ENCODE peak calls at places on chromosomes 4 and X, in ten cellular contexts. Z is epithelial cell of esophagus, X is neural crest cell, Y is adrenal gland, I is GM12878, O is nephron progenitor cell, G is choroid plexus epithelial cell, K is heart right ventricle, J is A549, C is astrocyte of the spinal cord. P is an unnamed sample.

GRCh38 chrX:114611018-114611619 is 27.2 kb downstream of the HTR2C start:
- DNase-seq in Z (peak), X (peak), Y (peak), I (no peak), O (peak), G (peak), K (peak), J (peak), C (peak), P (peak)

GRCh38 chr4:67934628-67935027 is 28.7 kb downstream of the TMPRSS11A start:
- DNase-seq in Z (peak), X (no peak), Y (no peak), I (no peak), O (no peak), G (no peak), K (no peak), J (no peak), C (no peak), P (no peak)

GRCh38 chrX:134023851-134024281 is 38.5 kb upstream of the GPC3 start:
- DNase-seq in Z (no peak), X (no peak), Y (no peak), I (no peak), O (no peak), G (no peak), K (no peak), J (no peak), C (no peak), P (no peak)

GRCh38 chr4:143286733-143287570 is 49.7 kb upstream of the GAB1 start:
- DNase-seq in Z (peak), X (no peak), Y (no peak), I (no peak), O (no peak), G (peak), K (peak), J (peak), C (peak), P (no peak)

GRCh38 chrX:44480591-44480990 is 62.1 kb downstream of the FUNDC1 start:
- DNase-seq in Z (no peak), X (no peak), Y (no peak), I (no peak), O (no peak), G (no peak), K (no peak), J (no peak), C (no peak), P (no peak)

GRCh38 chrX:134688839-134689238 is 30.6 kb upstream of the PLAC1 start:
- DNase-seq in Z (peak), X (no peak), Y (no peak), I (no peak), O (no peak), G (peak), K (no peak), J (peak), C (peak), P (no peak)

GRCh38 chr4:185395255-185395955 is at the start of gene LRP2BP:
- DNase-seq in Z (no peak), X (no peak), Y (no peak), I (peak), O (no peak), G (no peak), K (no peak), J (no peak), C (no peak), P (peak)

GRCh38 chr4:2222838-2223237 is 19.1 kb downstream of the HAUS3 start:
- DNase-seq in Z (peak), X (no peak), Y (peak), I (no peak), O (no peak), G (no peak), K (no peak), J (no peak), C (no peak), P (no peak)

GRCh38 chr4:80182237-80182866 is 15.0 kb upstream of the PRDM8 start:
- DNase-seq in Z (no peak), X (no peak), Y (no peak), I (no peak), O (no peak), G (no peak), K (no peak), J (no peak), C (no peak), P (peak)

GRCh38 chrX:10582945-10583344 is 37.4 kb downstream of the MID1 start:
- DNase-seq in Z (peak), X (no peak), Y (no peak), I (no peak), O (no peak), G (peak), K (no peak), J (peak), C (peak), P (no peak)

GRCh38 chrX:39513836-39514235 is 583.9 kb downstream of the BCOR start:
- DNase-seq in Z (no peak), X (no peak), Y (peak), I (no peak), O (no peak), G (no peak), K (no peak), J (peak), C (no peak), P (no peak)

GRCh38 chrX:74535633-74536141 is 78.7 kb downstream of the RLIM start:
- DNase-seq in Z (peak), X (peak), Y (peak), I (no peak), O (peak), G (peak), K (peak), J (no peak), C (peak), P (peak)
- TF ChIP-seq CTCF in Z (no peak), X (no peak), Y (no peak), I (no peak), O (no peak), G (no peak), K (no peak), J (no peak), C (no peak), P (no peak)

GRCh38 chr4:10345381-10345784 is 111.8 kb downstream of the ZNF518B start:
- DNase-seq in Z (no peak), X (no peak), Y (no peak), I (no peak), O (no peak), G (no peak), K (no peak), J (no peak), C (no peak), P (no peak)

GRCh38 chr4:10348241-10348640 is 109.0 kb downstream of the ZNF518B start:
- DNase-seq in Z (no peak), X (no peak), Y (no peak), I (no peak), O (no peak), G (no peak), K (no peak), J (no peak), C (no peak), P (no peak)

GRCh38 chr4:10346023-10346422 is 111.2 kb downstream of the ZNF518B start:
- DNase-seq in Z (peak), X (no peak), Y (no peak), I (no peak), O (no peak), G (no peak), K (no peak), J (no peak), C (no peak), P (no peak)

GRCh38 chr4:10347281-10347795 is 109.9 kb downstream of the ZNF518B start:
- DNase-seq in Z (no peak), X (no peak), Y (no peak), I (no peak), O (no peak), G (no peak), K (no peak), J (no peak), C (no peak), P (no peak)

DNA sequence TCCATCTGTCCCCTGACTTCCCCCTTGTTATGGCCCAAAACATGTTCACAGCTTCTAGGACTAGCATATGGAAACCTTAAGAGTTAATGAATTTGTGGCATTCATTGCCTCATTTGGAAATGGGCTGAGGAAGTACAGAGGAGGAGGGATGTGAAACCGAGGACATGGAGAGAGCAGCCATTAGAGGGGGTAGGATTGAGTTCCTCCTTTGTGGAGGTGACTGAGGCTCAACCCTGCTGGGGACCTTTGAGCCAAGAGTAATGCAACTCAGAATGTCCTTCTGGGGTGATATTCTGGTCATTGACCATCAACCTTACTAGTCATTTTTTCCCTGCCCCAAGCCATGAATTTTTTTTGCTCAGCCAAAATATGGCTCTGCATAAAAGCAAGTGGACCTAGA is 109.4 kb downstream of the ZNF518B start:
- DNase-seq in Z (no peak), X (no peak), Y (no peak), I (no peak), O (no peak), G (no peak), K (no peak), J (no peak), C (no peak), P (no peak)
- TF ChIP-seq CTCF in Z (no peak), X (no peak), Y (no peak), I (no peak), O (no peak), G (no peak), K (no peak), J (no peak), C (no peak), P (no peak)

GRCh38 chr4:150593996-150594395 is 12.0 kb downstream of the MAB21L2 start:
- DNase-seq in Z (no peak), X (no peak), Y (no peak), I (no peak), O (no peak), G (peak), K (no peak), J (peak), C (no peak), P (no peak)
- TF ChIP-seq CTCF in Z (no peak), X (no peak), Y (no peak), I (no peak), O (no peak), G (peak), K (no peak), J (peak), C (peak), P (no peak)

GRCh38 chrX:30275498-30275897 is 28.6 kb downstream of the MAGEB1 start:
- DNase-seq in Z (peak), X (no peak), Y (no peak), I (no peak), O (no peak), G (peak), K (no peak), J (peak), C (peak), P (no peak)
- TF ChIP-seq CTCF in Z (peak), X (peak), Y (no peak), I (no peak), O (no peak), G (peak), K (no peak), J (peak), C (peak), P (peak)

DNA sequence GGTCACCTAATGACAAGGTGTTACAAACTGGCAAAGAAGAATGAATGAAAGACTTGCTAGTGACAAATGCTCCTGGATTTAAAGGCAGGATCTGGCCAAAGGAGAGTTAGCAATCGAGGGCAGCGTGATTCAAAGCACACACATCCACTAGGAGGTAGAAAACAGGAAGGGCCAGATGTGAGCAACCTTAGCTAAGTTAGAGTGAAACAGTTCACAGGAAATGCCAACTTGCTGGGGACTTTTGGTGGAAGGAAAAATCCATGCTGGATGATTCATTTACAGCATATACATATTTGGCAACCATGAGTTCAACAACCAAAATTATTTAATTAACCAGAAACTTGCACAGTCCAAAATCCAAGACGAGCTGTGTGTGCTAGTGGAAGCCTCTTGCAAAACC is 276.9 kb downstream of the PTTG2 start:
- DNase-seq in Z (peak), X (no peak), Y (no peak), I (no peak), O (no peak), G (peak), K (no peak), J (no peak), C (peak), P (no peak)
- TF ChIP-seq CTCF in Z (no peak), X (no peak), Y (no peak), I (no peak), O (no peak), G (no peak), K (no peak), J (no peak), C (no peak), P (no peak)

GRCh38 chrX:110992611-110993010 is 103.4 kb upstream of the PAK3 start:
- DNase-seq in Z (peak), X (peak), Y (peak), I (no peak), O (peak), G (peak), K (no peak), J (peak), C (peak), P (peak)
- TF ChIP-seq CTCF in Z (peak), X (peak), Y (no peak), I (peak), O (peak), G (peak), K (no peak), J (peak), C (peak), P (no peak)

GRCh38 chr4:128782875-128783614 is 26.5 kb upstream of the JADE1 start:
- DNase-seq in Z (peak), X (no peak), Y (no peak), I (no peak), O (no peak), G (peak), K (no peak), J (peak), C (peak), P (no peak)

GRCh38 chr4:128780688-128781087 is 28.8 kb upstream of the JADE1 start:
- DNase-seq in Z (no peak), X (no peak), Y (no peak), I (no peak), O (no peak), G (no peak), K (no peak), J (no peak), C (no peak), P (no peak)

GRCh38 chr4:128787509-128788311 is 21.8 kb upstream of the JADE1 start:
- DNase-seq in Z (no peak), X (no peak), Y (no peak), I (no peak), O (peak), G (peak), K (no peak), J (no peak), C (no peak), P (no peak)

GRCh38 chr4:128776794-128777216 is 32.7 kb upstream of the JADE1 start:
- DNase-seq in Z (peak), X (no peak), Y (peak), I (no peak), O (no peak), G (peak), K (no peak), J (peak), C (peak), P (no peak)

GRCh38 chr4:128782076-128782715 is 27.3 kb upstream of the JADE1 start:
- DNase-seq in Z (peak), X (no peak), Y (peak), I (no peak), O (no peak), G (no peak), K (peak), J (peak), C (no peak), P (peak)
- TF ChIP-seq CTCF in Z (no peak), X (no peak), Y (no peak), I (peak), O (no peak), G (no peak), K (no peak), J (peak), C (no peak), P (peak)

GRCh38 chr4:21134994-21135393 is 434.7 kb downstream of the PACRGL start:
- DNase-seq in Z (peak), X (no peak), Y (no peak), I (no peak), O (no peak), G (peak), K (no peak), J (peak), C (peak), P (no peak)
- TF ChIP-seq CTCF in Z (peak), X (peak), Y (no peak), I (no peak), O (no peak), G (no peak), K (no peak), J (no peak), C (peak), P (no peak)

DNA sequence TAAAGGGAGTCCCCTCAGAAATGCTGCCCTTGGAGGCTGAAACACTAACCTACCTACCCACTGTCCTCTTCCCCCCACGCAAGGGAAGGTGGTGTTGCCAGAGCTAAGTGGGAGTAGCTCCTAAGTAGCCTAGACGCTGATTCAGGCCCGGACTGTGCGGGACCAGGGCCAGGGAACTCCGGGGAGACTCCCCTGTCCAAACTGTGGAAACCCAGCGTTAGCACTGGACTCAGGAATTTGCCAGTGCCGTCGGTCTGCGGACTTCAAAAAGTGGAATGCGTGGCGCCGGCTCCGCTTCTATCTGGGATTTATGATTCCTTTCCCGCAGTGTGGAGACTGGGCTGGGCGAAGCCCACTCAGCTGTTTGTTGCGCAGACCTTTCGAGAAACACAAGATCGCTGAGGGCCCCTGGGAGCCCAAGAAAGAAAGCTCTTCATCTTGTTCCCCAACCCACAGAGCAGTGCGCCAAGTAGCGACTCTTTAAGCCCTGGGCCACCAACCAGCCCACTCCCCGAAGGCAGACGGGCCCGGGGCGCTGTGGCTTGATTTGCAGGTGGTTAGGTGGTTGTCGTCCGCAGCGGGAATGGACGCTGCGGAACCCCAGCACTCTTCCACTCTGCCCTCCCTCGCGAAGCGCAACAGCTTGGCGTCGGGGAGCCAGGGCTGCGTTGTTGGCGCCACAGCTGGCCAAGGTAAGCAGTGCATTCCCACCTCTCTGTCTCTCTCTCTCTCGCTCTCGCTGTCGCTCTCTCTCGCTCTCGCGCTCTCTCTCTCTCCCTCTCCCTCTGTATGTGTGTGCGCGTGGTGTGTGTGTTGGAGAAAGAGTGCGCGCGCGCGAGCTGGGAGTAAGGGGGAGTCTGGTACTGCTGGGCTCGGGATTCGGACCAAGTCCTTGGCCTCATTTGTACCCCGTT is 2.0 kb downstream of the TMEM255A start:
- DNase-seq in Z (peak), X (no peak), Y (peak), I (peak), O (peak), G (peak), K (peak), J (peak), C (peak), P (peak)
- TF ChIP-seq CTCF in Z (peak), X (peak), Y (no peak), I (peak), O (peak), G (peak), K (no peak), J (peak), C (peak), P (peak)

GRCh38 chr4:186669159-186669720 is 54.4 kb downstream of the FAT1 start:
- DNase-seq in Z (peak), X (no peak), Y (no peak), I (no peak), O (no peak), G (peak), K (no peak), J (peak), C (peak), P (no peak)
- TF ChIP-seq CTCF in Z (peak), X (peak), Y (peak), I (no peak), O (peak), G (peak), K (no peak), J (peak), C (peak), P (peak)

P was measured in GM10248.